ENCODE peak calls at places on chromosomes 16 and 17, in six cellular contexts. F is aorta; S is fibroblast of gingiva; Q is stimulated activated CD8-positive, alpha-beta memory T cell treated with anti-CD3 and anti-CD28 coated beads, Interleukin-7, amount 100 ng/mL, for 24 hours; H is DMS153; O is bronchial epithelial cell. W is an unnamed sample.

GRCh38 chr16:2720719-2721633 is 952 bp upstream of the PRSS27 start:
- DNase-seq in F (peak; percentile 89), Q (peak; percentile 76), S (peak; percentile 81), H (peak; percentile 76), O (peak; percentile 38), W (peak; percentile 61)

GRCh38 chr17:65660947-65661346 is 99.5 kb upstream of the AXIN2 start:
- DNase-seq in O (peak; percentile 15), F (no peak), S (peak; percentile 64), Q (no peak), H (no peak), W (no peak)

GRCh38 chr16:14043278-14043677 is 27.8 kb upstream of the MRTFB start:
- DNase-seq in Q (no peak), S (no peak), H (no peak), O (no peak), F (no peak), W (no peak)

GRCh38 chr16:9061358-9061813 is 30.1 kb upstream of the HAPSTR1 start:
- DNase-seq in Q (no peak), S (no peak), F (peak; percentile 63), O (peak; percentile 27), H (peak; percentile 78), W (no peak)

GRCh38 chr17:18000044-18000443 is 27.4 kb downstream of the DRC3 start:
- DNase-seq in O (no peak), F (no peak), H (no peak), S (no peak), Q (no peak), W (no peak)

GRCh38 chr17:55705847-55706246 is 16.8 kb downstream of the TMEM100 start:
- DNase-seq in S (no peak), H (peak; percentile 46), F (no peak), Q (no peak), O (peak; percentile 88), W (peak; percentile 51)

GRCh38 chr17:44322236-44322895 is 2.3 kb downstream of the SLC25A39 start:
- DNase-seq in H (no peak), F (peak; percentile 32), S (no peak), O (no peak), Q (no peak), W (no peak)

GRCh38 chr17:80468222-80468621 is 8.2 kb downstream of the NPTX1 start:
- DNase-seq in Q (no peak), S (no peak), O (no peak), H (no peak), F (no peak), W (no peak)

GRCh38 chr16:30565526-30565925 is 6.0 kb downstream of the ZNF688 start:
- DNase-seq in Q (no peak), S (no peak), H (no peak), O (no peak), F (no peak), W (no peak)